ENCODE peak calls at places on chromosomes 1 and 21, in six cellular contexts. S is neural progenitor cell, Y is GM23248, X is H1, V is NT2/D1, Z is PC-3. I is an unnamed sample.

GRCh38 chr1:193581338-193581737 is 394.9 kb upstream of the B3GALT2 start:
- DNase-seq in S (no peak), Y (no peak), X (no peak), V (no peak), Z (no peak), I (no peak)

GRCh38 chr1:226329237-226329636 is 20.3 kb upstream of the LIN9 start:
- DNase-seq in S (no peak), Y (no peak), X (no peak), V (no peak), Z (no peak), I (no peak)

GRCh38 chr1:45236136-45236535 is 29.7 kb upstream of the ZSWIM5 start:
- DNase-seq in S (no peak), Y (no peak), X (no peak), V (no peak), Z (no peak), I (no peak)

GRCh38 chr1:167548059-167548932 is 5.3 kb downstream of the CREG1 start:
- DNase-seq in S (no peak), Y (peak), X (no peak), V (no peak), Z (no peak), I (peak)

GRCh38 chr1:169601096-169601881 is 15.0 kb upstream of the F5 start:
- DNase-seq in S (peak), Y (peak), X (no peak), V (peak), Z (peak), I (peak)

GRCh38 chr1:232549998-232550397 is 79.9 kb downstream of the SIPA1L2 start:
- DNase-seq in S (no peak), Y (no peak), X (no peak), V (no peak), Z (no peak), I (no peak)

GRCh38 chr21:38486705-38487104 is 11.6 kb downstream of the ERG start:
- DNase-seq in S (no peak), Y (peak), X (no peak), V (no peak), Z (no peak), I (no peak)

GRCh38 chr1:225817611-225818061 is 7.7 kb downstream of the EPHX1 start:
- DNase-seq in S (no peak), Y (peak), X (no peak), V (no peak), Z (peak), I (peak)

GRCh38 chr1:23529146-23530088 is 1.6 kb downstream of the E2F2 start:
- DNase-seq in S (no peak), Y (no peak), X (no peak), V (no peak), Z (peak), I (no peak)

GRCh38 chr1:6967431-6968079 is 182.3 kb downstream of the CAMTA1 start:
- DNase-seq in S (no peak), Y (peak), X (no peak), V (no peak), Z (peak), I (no peak)

GRCh38 chr21:31901342-31901741 is 28.5 kb downstream of the HUNK start:
- DNase-seq in S (no peak), Y (no peak), X (no peak), V (no peak), Z (no peak), I (no peak)

GRCh38 chr1:31745898-31746668 is 18.1 kb downstream of the ADGRB2 start:
- DNase-seq in S (no peak), Y (no peak), X (no peak), V (no peak), Z (no peak), I (no peak)

GRCh38 chr1:117886101-117886795 is 43.2 kb downstream of the GDAP2 start:
- DNase-seq in S (no peak), Y (peak), X (no peak), V (no peak), Z (no peak), I (peak)

GRCh38 chr1:180270767-180271639 is 40.9 kb downstream of the LHX4 start:
- DNase-seq in S (peak), Y (no peak), X (peak), V (no peak), Z (no peak), I (peak)

GRCh38 chr1:22414244-22414751 is 37.4 kb upstream of the ZBTB40 start:
- DNase-seq in S (no peak), Y (no peak), X (no peak), V (no peak), Z (peak), I (no peak)

GRCh38 chr1:201937624-201938212 is 8.6 kb downstream of the LMOD1 start:
- DNase-seq in S (no peak), Y (peak), X (no peak), V (no peak), Z (peak), I (peak)

GRCh38 chr1:190479028-190479427 is 1.4 kb upstream of the BRINP3 start:
- DNase-seq in S (peak), Y (no peak), X (no peak), V (no peak), Z (no peak), I (peak)

GRCh38 chr1:205543351-205544305 is 39.2 kb downstream of the CDK18 start:
- DNase-seq in S (peak), Y (peak), X (peak), V (peak), Z (peak), I (peak)

GRCh38 chr1:212595787-212596714 is 12.5 kb upstream of the ATF3 start:
- DNase-seq in S (no peak), Y (peak), X (no peak), V (no peak), Z (peak), I (peak)

GRCh38 chr1:216766633-216767325 is 43.5 kb upstream of the ESRRG start:
- DNase-seq in S (no peak), Y (no peak), X (no peak), V (no peak), Z (peak), I (peak)

GRCh38 chr1:198700396-198700795 is 61.6 kb downstream of the PTPRC start:
- DNase-seq in S (no peak), Y (no peak), X (no peak), V (no peak), Z (no peak), I (no peak)

GRCh38 chr1:198701766-198702539 is 63.1 kb downstream of the PTPRC start:
- DNase-seq in S (no peak), Y (no peak), X (no peak), V (no peak), Z (no peak), I (no peak)

GRCh38 chr1:198700016-198700392 is 61.2 kb downstream of the PTPRC start:
- DNase-seq in S (no peak), Y (no peak), X (no peak), V (no peak), Z (no peak), I (no peak)

GRCh38 chr1:198701250-198701649 is 62.4 kb downstream of the PTPRC start:
- DNase-seq in S (no peak), Y (no peak), X (no peak), V (no peak), Z (no peak), I (no peak)

GRCh38 chr1:198699167-198700015 is 60.6 kb downstream of the PTPRC start:
- DNase-seq in S (peak), Y (peak), X (peak), V (peak), Z (peak), I (peak)
- H3K4me3 ChIP-seq in S (no peak), Y (peak), X (peak), V (no peak), Z (peak), I (peak)

GRCh38 chr1:3654549-3655281 is 2.4 kb downstream of the TP73 start:
- DNase-seq in S (no peak), Y (no peak), X (no peak), V (no peak), Z (no peak), I (no peak)

GRCh38 chr1:3657578-3658230 is 5.4 kb downstream of the TP73 start:
- DNase-seq in S (no peak), Y (no peak), X (no peak), V (no peak), Z (no peak), I (no peak)

GRCh38 chr1:3658231-3658615 is 5.9 kb downstream of the TP73 start:
- DNase-seq in S (no peak), Y (no peak), X (no peak), V (no peak), Z (no peak), I (no peak)

GRCh38 chr1:3657096-3657475 is 4.8 kb downstream of the TP73 start:
- DNase-seq in S (no peak), Y (no peak), X (no peak), V (no peak), Z (no peak), I (no peak)

DNA sequence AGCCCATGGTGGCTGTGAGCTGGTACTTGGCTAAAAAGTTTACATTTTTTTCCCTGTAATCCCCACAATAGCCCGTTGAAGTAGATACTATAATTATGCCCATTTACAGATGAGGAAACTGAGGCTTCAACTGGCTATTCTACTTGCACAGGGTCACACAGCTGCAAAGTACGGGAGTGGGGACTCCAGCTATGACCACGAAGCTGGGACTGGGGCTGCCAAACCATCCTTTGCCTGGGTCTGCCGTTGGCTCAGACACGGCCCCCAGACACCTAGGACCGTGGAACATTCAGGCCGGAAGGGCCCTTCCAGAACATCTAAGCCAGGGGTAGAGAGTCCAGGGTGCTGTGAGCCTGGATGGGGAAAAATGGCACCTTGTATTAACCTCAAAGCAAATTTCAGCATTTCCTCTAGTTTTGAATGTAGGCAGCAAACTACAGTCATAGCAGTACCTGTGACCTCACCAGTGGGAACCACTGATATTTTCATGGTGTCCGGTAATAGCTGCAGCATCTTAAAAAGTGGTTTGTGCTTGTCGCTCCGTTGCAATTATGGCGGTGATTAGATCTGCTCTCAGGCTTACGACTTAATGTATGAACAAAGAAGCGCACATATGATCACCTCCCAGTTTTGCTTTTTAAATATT is 4.3 kb downstream of the TP73 start:
- DNase-seq in S (no peak), Y (no peak), X (no peak), V (no peak), Z (no peak), I (no peak)
- H3K9ac ChIP-seq in S (no peak), Y (no peak), X (no peak), V (no peak), Z (no peak), I (no peak)

GRCh38 chr1:198619375-198620140 is 19.3 kb upstream of the PTPRC start:
- DNase-seq in S (no peak), Y (no peak), X (no peak), V (no peak), Z (no peak), I (no peak)
- H3K4me3 ChIP-seq in S (no peak), Y (no peak), X (no peak), V (no peak), Z (no peak), I (no peak)

DNA sequence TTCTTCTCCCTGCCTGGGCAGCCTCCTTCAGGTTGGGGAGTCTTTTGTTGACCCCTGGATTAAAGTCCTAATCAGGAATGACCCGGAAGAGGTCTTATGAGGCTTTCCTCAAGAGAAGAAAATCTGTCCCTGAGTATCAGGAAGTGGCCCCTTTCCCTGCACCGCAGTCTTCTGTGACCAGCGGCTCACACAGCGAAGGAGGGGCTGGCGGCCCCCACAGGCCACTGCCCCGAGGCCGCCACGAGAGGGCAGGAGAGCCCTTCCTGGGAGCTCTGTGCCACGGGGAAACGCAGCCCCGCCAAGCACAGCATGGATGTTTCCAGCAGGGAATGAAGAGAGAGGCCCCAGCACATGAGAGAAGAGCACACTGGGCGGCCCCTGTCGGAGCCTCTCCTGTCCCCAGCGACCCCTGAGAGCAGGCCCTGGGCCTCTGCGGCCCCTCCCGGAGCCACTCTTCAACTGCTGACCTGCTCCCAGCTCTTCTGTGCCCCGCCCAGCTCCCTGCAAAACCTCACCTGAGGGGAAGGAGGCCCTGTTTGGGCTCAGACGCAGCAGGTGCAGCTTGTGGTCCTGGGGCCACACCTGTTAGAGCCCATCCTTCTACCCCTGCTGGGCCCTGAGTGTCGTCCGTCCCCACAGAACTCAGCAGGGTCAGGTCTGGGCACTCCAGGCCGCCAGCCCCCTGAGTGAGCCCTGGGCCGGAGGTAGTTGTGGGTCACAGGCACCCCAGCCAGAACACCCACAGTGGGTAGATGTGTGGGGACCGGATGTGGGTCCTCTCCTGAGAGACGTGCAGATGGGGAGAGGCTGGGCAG is 4.9 kb upstream of the POFUT2 start:
- DNase-seq in S (peak), Y (peak), X (peak), V (peak), Z (peak), I (peak)
- H3K9ac ChIP-seq in S (no peak), Y (peak), X (no peak), V (peak), Z (peak), I (peak)

GRCh38 chr21:23886828-23887708 is 1720.2 kb downstream of the MRPL39 start:
- DNase-seq in S (no peak), Y (no peak), X (no peak), V (no peak), Z (no peak), I (no peak)
- H3K4me3 ChIP-seq in S (no peak), Y (no peak), X (no peak), V (no peak), Z (no peak), I (no peak)

GRCh38 chr1:229409616-229410369 is 24.1 kb downstream of the ACTA1 start:
- DNase-seq in S (peak), Y (peak), X (no peak), V (no peak), Z (no peak), I (no peak)
- H3K9ac ChIP-seq in S (no peak), Y (no peak), X (no peak), V (no peak), Z (no peak), I (no peak)

GRCh38 chr1:15758953-15759661 is 512 bp downstream of the FBLIM1 start:
- DNase-seq in S (peak), Y (peak), X (peak), V (no peak), Z (no peak), I (peak)
- H3K4me3 ChIP-seq in S (peak), Y (peak), X (peak), V (peak), Z (peak), I (peak)

DNA sequence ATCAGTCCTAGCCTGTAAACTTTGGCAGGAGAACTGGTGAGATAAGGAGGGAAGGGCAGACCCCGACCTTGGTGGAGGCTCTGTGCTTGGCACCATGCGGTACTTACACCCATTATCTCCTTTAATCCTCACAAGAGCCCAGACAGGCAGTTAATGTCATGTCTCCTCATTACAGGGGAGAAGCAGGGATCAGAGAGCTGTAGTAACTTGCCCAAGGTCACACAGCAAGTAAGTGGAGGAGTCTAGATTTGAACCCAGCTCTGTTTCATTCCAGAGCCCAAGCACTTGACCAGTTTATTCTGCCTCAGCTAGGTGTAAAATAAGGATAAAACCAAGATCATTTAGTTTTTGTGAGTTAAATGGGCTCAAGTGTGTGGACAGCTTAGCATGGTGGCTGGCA is 14.0 kb upstream of the POU3F1 start:
- DNase-seq in S (no peak), Y (no peak), X (no peak), V (no peak), Z (no peak), I (no peak)
- H3K9ac ChIP-seq in S (no peak), Y (no peak), X (no peak), V (no peak), Z (no peak), I (no peak)

GRCh38 chr1:113949007-113949406 is 19.9 kb downstream of the HIPK1 start:
- DNase-seq in S (no peak), Y (peak), X (no peak), V (no peak), Z (peak), I (no peak)

GRCh38 chr1:113945329-113945728 is 16.2 kb downstream of the HIPK1 start:
- DNase-seq in S (no peak), Y (no peak), X (no peak), V (no peak), Z (no peak), I (no peak)

GRCh38 chr1:113946112-113946511 is 17.0 kb downstream of the HIPK1 start:
- DNase-seq in S (peak), Y (no peak), X (no peak), V (no peak), Z (no peak), I (no peak)

GRCh38 chr1:113947388-113948107 is 18.4 kb downstream of the HIPK1 start:
- DNase-seq in S (no peak), Y (no peak), X (no peak), V (no peak), Z (no peak), I (no peak)

GRCh38 chr1:113946668-113947387 is 17.7 kb downstream of the HIPK1 start:
- DNase-seq in S (peak), Y (no peak), X (no peak), V (no peak), Z (no peak), I (no peak)
- H3K4me3 ChIP-seq in S (no peak), Y (no peak), X (no peak), V (no peak), Z (no peak), I (no peak)